ENCODE peak calls at places on chromosomes 6 and 20, in six cellular contexts. One of them, this sample, is unnamed.

GRCh38 chr6:43308101-43308989 is at the start of gene CRIP3:
- DNase-seq in tibial nerve: no peak
- DNase-seq in upper lobe of right lung: no peak
- DNase-seq in PC-3: peak; percentile 64
- DNase-seq in CD8-positive, alpha-beta T cell: peak; percentile 66
- DNase-seq in heart right ventricle: peak; percentile 43
- DNase-seq in this sample: no peak

GRCh38 chr6:46305833-46306232 is 135.1 kb upstream of the ENPP5 start:
- DNase-seq in upper lobe of right lung: no peak
- DNase-seq in heart right ventricle: no peak
- DNase-seq in PC-3: peak; percentile 25
- DNase-seq in CD8-positive, alpha-beta T cell: no peak
- DNase-seq in tibial nerve: no peak
- DNase-seq in this sample: no peak

GRCh38 chr20:1874534-1875168 is 20.6 kb upstream of the SIRPA start:
- DNase-seq in upper lobe of right lung: peak; percentile 83
- DNase-seq in PC-3: no peak
- DNase-seq in CD8-positive, alpha-beta T cell: no peak
- DNase-seq in heart right ventricle: no peak
- DNase-seq in tibial nerve: no peak
- DNase-seq in this sample: no peak

GRCh38 chr6:158131926-158132325 is 36.1 kb downstream of the SERAC1 start:
- DNase-seq in heart right ventricle: no peak
- DNase-seq in tibial nerve: no peak
- DNase-seq in upper lobe of right lung: no peak
- DNase-seq in PC-3: peak; percentile 39
- DNase-seq in CD8-positive, alpha-beta T cell: no peak
- DNase-seq in this sample: no peak

GRCh38 chr6:34709386-34709785 is 12.8 kb upstream of the ILRUN start:
- DNase-seq in CD8-positive, alpha-beta T cell: no peak
- DNase-seq in tibial nerve: no peak
- DNase-seq in heart right ventricle: peak; percentile 79
- DNase-seq in PC-3: no peak
- DNase-seq in upper lobe of right lung: peak; percentile 74
- DNase-seq in this sample: no peak

GRCh38 chr6:79495246-79495645 is 42.0 kb downstream of the LCA5 start:
- DNase-seq in tibial nerve: no peak
- DNase-seq in PC-3: no peak
- DNase-seq in upper lobe of right lung: no peak
- DNase-seq in heart right ventricle: no peak
- DNase-seq in CD8-positive, alpha-beta T cell: no peak
- DNase-seq in this sample: no peak

GRCh38 chr20:13277663-13278295 is 56.7 kb downstream of the ISM1 start:
- DNase-seq in tibial nerve: peak; percentile 65
- DNase-seq in upper lobe of right lung: no peak
- DNase-seq in CD8-positive, alpha-beta T cell: no peak
- DNase-seq in PC-3: no peak
- DNase-seq in heart right ventricle: no peak
- DNase-seq in this sample: no peak

GRCh38 chr20:39851459-39851858 is 837.6 kb downstream of the MAFB start:
- DNase-seq in upper lobe of right lung: no peak
- DNase-seq in tibial nerve: no peak
- DNase-seq in CD8-positive, alpha-beta T cell: no peak
- DNase-seq in heart right ventricle: no peak
- DNase-seq in PC-3: no peak
- DNase-seq in this sample: no peak

GRCh38 chr20:61753196-61753942 is 312.3 kb downstream of the TAF4 start:
- DNase-seq in tibial nerve: no peak
- DNase-seq in heart right ventricle: no peak
- DNase-seq in upper lobe of right lung: no peak
- DNase-seq in CD8-positive, alpha-beta T cell: no peak
- DNase-seq in PC-3: no peak
- DNase-seq in this sample: no peak

GRCh38 chr20:57627972-57628650 is 7.9 kb upstream of the ZBP1 start:
- DNase-seq in tibial nerve: peak; percentile 75
- DNase-seq in upper lobe of right lung: peak; percentile 64
- DNase-seq in CD8-positive, alpha-beta T cell: peak; percentile 74
- DNase-seq in heart right ventricle: peak; percentile 76
- DNase-seq in PC-3: peak; percentile 51
- DNase-seq in this sample: no peak

GRCh38 chr6:99605074-99605726 is 1.4 kb upstream of the PRDM13 start:
- DNase-seq in tibial nerve: no peak
- DNase-seq in heart right ventricle: no peak
- DNase-seq in upper lobe of right lung: no peak
- DNase-seq in CD8-positive, alpha-beta T cell: no peak
- DNase-seq in PC-3: no peak
- DNase-seq in this sample: no peak

GRCh38 chr6:25179051-25179778 is 100.0 kb upstream of the CARMIL1 start:
- DNase-seq in upper lobe of right lung: no peak
- DNase-seq in tibial nerve: no peak
- DNase-seq in PC-3: peak; percentile 41
- DNase-seq in CD8-positive, alpha-beta T cell: no peak
- DNase-seq in heart right ventricle: no peak
- DNase-seq in this sample: no peak

GRCh38 chr6:3383525-3383924 is 73.3 kb downstream of the SLC22A23 start:
- DNase-seq in CD8-positive, alpha-beta T cell: no peak
- DNase-seq in tibial nerve: peak; percentile 69
- DNase-seq in heart right ventricle: no peak
- DNase-seq in PC-3: peak; percentile 85
- DNase-seq in upper lobe of right lung: no peak
- DNase-seq in this sample: no peak

GRCh38 chr6:31308050-31308844 is 36.4 kb upstream of the HLA-C start:
- DNase-seq in CD8-positive, alpha-beta T cell: peak; percentile 86
- DNase-seq in heart right ventricle: no peak
- DNase-seq in tibial nerve: no peak
- DNase-seq in PC-3: no peak
- DNase-seq in upper lobe of right lung: peak; percentile 92
- DNase-seq in this sample: no peak

GRCh38 chr6:117194978-117195377 is 70.4 kb upstream of the VGLL2 start:
- DNase-seq in tibial nerve: no peak
- DNase-seq in upper lobe of right lung: no peak
- DNase-seq in CD8-positive, alpha-beta T cell: no peak
- DNase-seq in PC-3: no peak
- DNase-seq in heart right ventricle: no peak
- DNase-seq in this sample: no peak

GRCh38 chr20:43959079-43959919 is 44.6 kb downstream of the TOX2 start:
- DNase-seq in CD8-positive, alpha-beta T cell: peak; percentile 53
- DNase-seq in upper lobe of right lung: no peak
- DNase-seq in heart right ventricle: no peak
- DNase-seq in PC-3: peak; percentile 19
- DNase-seq in tibial nerve: no peak
- DNase-seq in this sample: no peak

GRCh38 chr20:59636791-59637370 is 32.5 kb downstream of the PHACTR3 start:
- DNase-seq in CD8-positive, alpha-beta T cell: peak; percentile 19
- DNase-seq in upper lobe of right lung: no peak
- DNase-seq in PC-3: no peak
- DNase-seq in heart right ventricle: no peak
- DNase-seq in tibial nerve: no peak
- DNase-seq in this sample: no peak

GRCh38 chr6:63740709-63741108 is 105.1 kb downstream of the PHF3 start:
- DNase-seq in CD8-positive, alpha-beta T cell: no peak
- DNase-seq in heart right ventricle: no peak
- DNase-seq in tibial nerve: no peak
- DNase-seq in upper lobe of right lung: no peak
- DNase-seq in PC-3: peak; percentile 85
- DNase-seq in this sample: no peak

GRCh38 chr6:3349388-3350251 is 90.9 kb downstream of the PSMG4 start:
- DNase-seq in tibial nerve: no peak
- DNase-seq in PC-3: no peak
- DNase-seq in upper lobe of right lung: no peak
- DNase-seq in CD8-positive, alpha-beta T cell: no peak
- DNase-seq in heart right ventricle: no peak
- DNase-seq in this sample: no peak

GRCh38 chr6:121584591-121585369 is 149.3 kb downstream of the GJA1 start:
- DNase-seq in PC-3: no peak
- DNase-seq in upper lobe of right lung: no peak
- DNase-seq in heart right ventricle: no peak
- DNase-seq in CD8-positive, alpha-beta T cell: no peak
- DNase-seq in tibial nerve: no peak
- DNase-seq in this sample: no peak

GRCh38 chr20:44475372-44475693 is 341 bp upstream of the TTPAL start:
- DNase-seq in upper lobe of right lung: no peak
- DNase-seq in tibial nerve: no peak
- DNase-seq in CD8-positive, alpha-beta T cell: no peak
- DNase-seq in heart right ventricle: no peak
- DNase-seq in PC-3: no peak
- DNase-seq in this sample: no peak

GRCh38 chr6:150848400-150848799 is 17.1 kb upstream of the MTHFD1L start:
- DNase-seq in heart right ventricle: no peak
- DNase-seq in upper lobe of right lung: no peak
- DNase-seq in CD8-positive, alpha-beta T cell: no peak
- DNase-seq in tibial nerve: no peak
- DNase-seq in PC-3: no peak
- DNase-seq in this sample: no peak

GRCh38 chr20:31559704-31560093 is 45.4 kb upstream of the ID1 start:
- DNase-seq in CD8-positive, alpha-beta T cell: no peak
- DNase-seq in upper lobe of right lung: no peak
- DNase-seq in heart right ventricle: no peak
- DNase-seq in PC-3: no peak
- DNase-seq in tibial nerve: no peak
- DNase-seq in this sample: no peak

GRCh38 chr20:18553746-18554145 is 13.5 kb upstream of the SMIM26 start:
- DNase-seq in upper lobe of right lung: no peak
- DNase-seq in heart right ventricle: no peak
- DNase-seq in PC-3: no peak
- DNase-seq in tibial nerve: no peak
- DNase-seq in CD8-positive, alpha-beta T cell: no peak
- DNase-seq in this sample: no peak

GRCh38 chr6:3282461-3283236 is 23.9 kb downstream of the PSMG4 start:
- DNase-seq in tibial nerve: no peak
- DNase-seq in PC-3: no peak
- DNase-seq in CD8-positive, alpha-beta T cell: no peak
- DNase-seq in heart right ventricle: no peak
- DNase-seq in upper lobe of right lung: peak; percentile 29
- DNase-seq in this sample: no peak

GRCh38 chr20:2349801-2350200 is 30.9 kb upstream of the TGM6 start:
- DNase-seq in upper lobe of right lung: no peak
- DNase-seq in PC-3: peak; percentile 49
- DNase-seq in CD8-positive, alpha-beta T cell: no peak
- DNase-seq in tibial nerve: no peak
- DNase-seq in heart right ventricle: no peak
- DNase-seq in this sample: no peak

GRCh38 chr20:21259346-21259745 is 43.8 kb upstream of the XRN2 start:
- DNase-seq in heart right ventricle: no peak
- DNase-seq in upper lobe of right lung: no peak
- DNase-seq in PC-3: no peak
- DNase-seq in CD8-positive, alpha-beta T cell: no peak
- DNase-seq in tibial nerve: no peak
- DNase-seq in this sample: no peak

GRCh38 chr6:29680416-29680815 is 536 bp downstream of the ZFP57 start:
- DNase-seq in tibial nerve: no peak
- DNase-seq in CD8-positive, alpha-beta T cell: no peak
- DNase-seq in PC-3: no peak
- DNase-seq in heart right ventricle: no peak
- DNase-seq in upper lobe of right lung: no peak
- DNase-seq in this sample: no peak
- H3K4me1 ChIP-seq in tibial nerve: no peaks in the 10 kb centered on the region
- H3K4me1 ChIP-seq in CD8-positive, alpha-beta T cell: no peaks in the 10 kb centered on the region
- H3K4me1 ChIP-seq in PC-3: peaks cover 16% of the 10 kb centered on the region
- H3K4me1 ChIP-seq in heart right ventricle: peaks cover 6% of the 10 kb centered on the region
- H3K4me1 ChIP-seq in upper lobe of right lung: no peaks in the 10 kb centered on the region
- H3K4me1 ChIP-seq in this sample: no peaks in the 10 kb centered on the region

DNA sequence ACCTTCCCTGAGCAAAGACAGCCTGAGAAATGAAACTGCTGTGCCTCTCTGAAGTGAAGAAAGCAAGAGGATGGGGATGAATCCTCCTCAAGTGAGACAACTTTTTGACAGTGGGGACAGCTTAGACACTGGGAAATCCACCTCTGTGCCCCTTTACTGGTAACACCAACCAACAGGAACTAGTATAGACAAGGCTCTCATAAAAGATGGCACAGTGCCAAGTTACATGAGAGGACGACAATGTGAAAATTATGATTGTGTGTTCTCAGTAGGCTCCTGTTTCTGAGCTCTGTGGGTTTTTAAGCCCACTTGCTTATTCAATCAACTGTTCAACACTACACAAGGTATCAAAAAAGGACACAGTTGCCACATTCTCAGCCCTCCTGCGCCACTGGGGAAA is 41.6 kb upstream of the LYRM2 start:
- DNase-seq in CD8-positive, alpha-beta T cell: no peak
- DNase-seq in tibial nerve: no peak
- DNase-seq in PC-3: no peak
- DNase-seq in upper lobe of right lung: no peak
- DNase-seq in heart right ventricle: no peak
- DNase-seq in this sample: no peak
- H3K36me3 ChIP-seq in CD8-positive, alpha-beta T cell: peaks cover 65% of the 10 kb centered on the region
- H3K36me3 ChIP-seq in tibial nerve: peaks cover 7% of the 10 kb centered on the region
- H3K36me3 ChIP-seq in PC-3: peaks cover 28% of the 10 kb centered on the region
- H3K36me3 ChIP-seq in upper lobe of right lung: peaks cover 92% of the 10 kb centered on the region
- H3K36me3 ChIP-seq in heart right ventricle: peaks cover 99% of the 10 kb centered on the region
- H3K36me3 ChIP-seq in this sample: peaks cover 44% of the 10 kb centered on the region

DNA sequence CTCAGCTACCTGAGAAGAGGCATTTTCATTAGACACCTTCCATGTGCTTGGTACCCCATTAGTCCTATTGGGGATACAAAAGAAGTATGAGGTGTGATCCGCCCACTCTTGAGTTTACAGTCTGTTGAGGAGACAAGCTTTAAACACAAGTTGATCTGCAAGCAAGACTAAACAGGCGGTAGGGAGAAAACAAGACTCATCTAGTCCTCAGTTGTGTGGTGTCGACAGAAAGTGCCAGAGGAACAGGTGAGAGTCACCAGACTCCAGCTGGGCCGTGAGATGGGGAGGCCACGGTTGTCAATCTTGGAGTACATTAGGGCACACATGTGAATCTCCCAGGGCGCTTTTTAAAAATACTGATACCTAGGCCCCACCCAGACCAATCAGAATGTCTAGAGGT is 10.3 kb downstream of the E2F3 start:
- DNase-seq in CD8-positive, alpha-beta T cell: no peak
- DNase-seq in heart right ventricle: no peak
- DNase-seq in PC-3: no peak
- DNase-seq in upper lobe of right lung: no peak
- DNase-seq in tibial nerve: no peak
- DNase-seq in this sample: no peak
- H3K4me1 ChIP-seq in CD8-positive, alpha-beta T cell: peaks cover 43% of the 10 kb centered on the region
- H3K4me1 ChIP-seq in heart right ventricle: peaks cover 73% of the 10 kb centered on the region
- H3K4me1 ChIP-seq in PC-3: no peaks in the 10 kb centered on the region
- H3K4me1 ChIP-seq in upper lobe of right lung: no peaks in the 10 kb centered on the region
- H3K4me1 ChIP-seq in tibial nerve: no peaks in the 10 kb centered on the region
- H3K4me1 ChIP-seq in this sample: peaks cover 23% of the 10 kb centered on the region

GRCh38 chr20:5181955-5182354 is 55.1 kb downstream of the CDS2 start:
- DNase-seq in tibial nerve: no peak
- DNase-seq in heart right ventricle: no peak
- DNase-seq in PC-3: peak; percentile 53
- DNase-seq in CD8-positive, alpha-beta T cell: no peak
- DNase-seq in upper lobe of right lung: no peak
- DNase-seq in this sample: no peak

GRCh38 chr20:5181492-5181891 is 54.7 kb downstream of the CDS2 start:
- DNase-seq in tibial nerve: no peak
- DNase-seq in heart right ventricle: no peak
- DNase-seq in CD8-positive, alpha-beta T cell: no peak
- DNase-seq in PC-3: peak; percentile 67
- DNase-seq in upper lobe of right lung: no peak
- DNase-seq in this sample: no peak

GRCh38 chr20:5180421-5180820 is 53.6 kb downstream of the CDS2 start:
- DNase-seq in CD8-positive, alpha-beta T cell: no peak
- DNase-seq in upper lobe of right lung: no peak
- DNase-seq in heart right ventricle: no peak
- DNase-seq in tibial nerve: no peak
- DNase-seq in PC-3: no peak
- DNase-seq in this sample: no peak

GRCh38 chr20:5182615-5183254 is 55.9 kb downstream of the CDS2 start:
- DNase-seq in heart right ventricle: no peak
- DNase-seq in CD8-positive, alpha-beta T cell: no peak
- DNase-seq in PC-3: no peak
- DNase-seq in upper lobe of right lung: no peak
- DNase-seq in tibial nerve: no peak
- DNase-seq in this sample: no peak

GRCh38 chr20:5180933-5181332 is 54.1 kb downstream of the CDS2 start:
- DNase-seq in PC-3: no peak
- DNase-seq in CD8-positive, alpha-beta T cell: no peak
- DNase-seq in tibial nerve: no peak
- DNase-seq in upper lobe of right lung: no peak
- DNase-seq in heart right ventricle: no peak
- DNase-seq in this sample: no peak
- H3K36me3 ChIP-seq in PC-3: peaks cover 18% of the 10 kb centered on the region
- H3K36me3 ChIP-seq in CD8-positive, alpha-beta T cell: peaks cover 28% of the 10 kb centered on the region
- H3K36me3 ChIP-seq in tibial nerve: no peaks in the 10 kb centered on the region
- H3K36me3 ChIP-seq in upper lobe of right lung: peaks cover 87% of the 10 kb centered on the region
- H3K36me3 ChIP-seq in heart right ventricle: peaks cover 96% of the 10 kb centered on the region
- H3K36me3 ChIP-seq in this sample: peaks cover 20% of the 10 kb centered on the region

This sample was measured in thoracic aorta.